ENCODE peak calls at places on chromosomes 13 and 19, in six cellular contexts. One of them, this sample, is unnamed. For H3K27me3, the result is how much of the 10 kb centered on the place peaks cover.

GRCh38 chr13:102597029-102598015 is 536 bp downstream of the TPP2 start:
- DNase-seq in psoas muscle: peak
- DNase-seq in fibroblast of lung: peak
- DNase-seq in H9: no peak
- DNase-seq in BE2C: peak
- DNase-seq in esophagus squamous epithelium: no peak
- DNase-seq in this sample: no peak

GRCh38 chr13:61142506-61142905 is 273.1 kb downstream of the PCDH20 start:
- DNase-seq in esophagus squamous epithelium: no peak
- DNase-seq in BE2C: no peak
- DNase-seq in fibroblast of lung: no peak
- DNase-seq in psoas muscle: no peak
- DNase-seq in H9: no peak
- DNase-seq in this sample: no peak

GRCh38 chr19:39237200-39238184 is 7.3 kb downstream of the IFNL3 start:
- DNase-seq in psoas muscle: no peak
- DNase-seq in fibroblast of lung: no peak
- DNase-seq in H9: peak
- DNase-seq in esophagus squamous epithelium: no peak
- DNase-seq in BE2C: peak
- DNase-seq in this sample: peak

GRCh38 chr13:24212674-24213073 is 52.2 kb downstream of the SPATA13 start:
- DNase-seq in psoas muscle: no peak
- DNase-seq in BE2C: no peak
- DNase-seq in fibroblast of lung: no peak
- DNase-seq in esophagus squamous epithelium: no peak
- DNase-seq in H9: no peak
- DNase-seq in this sample: no peak

GRCh38 chr13:40624338-40624737 is 42.1 kb downstream of the FOXO1 start:
- DNase-seq in psoas muscle: peak
- DNase-seq in BE2C: no peak
- DNase-seq in H9: no peak
- DNase-seq in fibroblast of lung: peak
- DNase-seq in esophagus squamous epithelium: no peak
- DNase-seq in this sample: no peak

GRCh38 chr19:2049741-2050348 is 1.2 kb downstream of the MKNK2 start:
- DNase-seq in fibroblast of lung: peak
- DNase-seq in esophagus squamous epithelium: no peak
- DNase-seq in H9: peak
- DNase-seq in BE2C: peak
- DNase-seq in psoas muscle: peak
- DNase-seq in this sample: peak

GRCh38 chr19:29483641-29483920 is 42.2 kb upstream of the VSTM2B start:
- DNase-seq in psoas muscle: no peak
- DNase-seq in esophagus squamous epithelium: no peak
- DNase-seq in H9: peak
- DNase-seq in BE2C: no peak
- DNase-seq in fibroblast of lung: no peak
- DNase-seq in this sample: no peak

GRCh38 chr19:55675661-55676354 is 782 bp downstream of the EPN1 start:
- DNase-seq in esophagus squamous epithelium: no peak
- DNase-seq in BE2C: no peak
- DNase-seq in psoas muscle: no peak
- DNase-seq in fibroblast of lung: no peak
- DNase-seq in H9: no peak
- DNase-seq in this sample: no peak

GRCh38 chr19:51242881-51243280 is 8.0 kb upstream of the SIGLECL1 start:
- DNase-seq in H9: no peak
- DNase-seq in BE2C: no peak
- DNase-seq in psoas muscle: no peak
- DNase-seq in fibroblast of lung: no peak
- DNase-seq in esophagus squamous epithelium: no peak
- DNase-seq in this sample: no peak

GRCh38 chr13:76955236-76955635 is 6.9 kb downstream of the ACOD1 start:
- DNase-seq in esophagus squamous epithelium: no peak
- DNase-seq in BE2C: no peak
- DNase-seq in psoas muscle: no peak
- DNase-seq in H9: no peak
- DNase-seq in fibroblast of lung: no peak
- DNase-seq in this sample: no peak

GRCh38 chr13:95300625-95301134 is 571 bp downstream of the ABCC4 start:
- DNase-seq in BE2C: peak
- DNase-seq in esophagus squamous epithelium: no peak
- DNase-seq in psoas muscle: peak
- DNase-seq in fibroblast of lung: peak
- DNase-seq in H9: peak
- DNase-seq in this sample: peak

DNA sequence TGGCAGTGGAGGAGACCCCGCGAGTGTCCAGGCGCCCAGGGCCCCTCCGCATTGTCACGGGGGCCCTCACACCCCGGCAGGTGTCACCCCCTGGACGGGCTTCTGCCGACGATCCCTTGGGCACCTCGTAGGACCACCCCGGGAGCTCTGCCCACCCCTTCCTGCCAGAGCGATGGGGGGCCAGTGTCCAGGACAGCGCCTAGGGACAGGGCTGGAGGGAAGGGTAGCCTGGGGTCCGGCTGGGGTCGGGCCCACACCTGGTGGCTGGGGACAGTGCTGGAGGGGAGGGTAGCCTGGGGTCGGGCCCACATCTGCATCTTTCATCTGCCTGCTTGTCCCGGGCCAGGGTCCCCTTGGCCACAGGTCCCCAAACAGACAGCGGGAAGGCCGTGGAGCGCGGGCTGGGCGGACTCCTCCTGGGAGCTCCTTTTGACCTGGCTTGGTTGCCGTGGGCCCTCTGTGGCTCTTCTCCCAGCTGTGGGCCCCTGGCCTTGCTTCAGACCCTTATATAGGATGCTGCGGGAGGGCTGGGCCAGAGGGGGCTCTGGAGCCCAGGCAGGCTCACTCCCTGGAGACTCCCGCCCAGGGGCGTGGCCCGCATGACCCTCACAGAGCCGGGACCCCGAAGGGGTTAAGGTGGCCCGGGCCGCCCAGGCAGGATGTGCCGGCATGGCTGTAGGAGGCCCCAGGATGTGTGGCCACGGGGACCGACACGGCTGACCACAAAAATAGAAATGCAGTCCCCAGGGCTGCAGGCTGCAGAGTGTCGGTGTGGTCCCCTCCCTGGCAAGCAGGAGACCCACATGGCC is 74.1 kb upstream of the MCF2L start:
- DNase-seq in esophagus squamous epithelium: no peak
- DNase-seq in fibroblast of lung: no peak
- DNase-seq in psoas muscle: no peak
- DNase-seq in H9: peak
- DNase-seq in BE2C: no peak
- DNase-seq in this sample: no peak
- H3K27me3 ChIP-seq in esophagus squamous epithelium: under half
- H3K27me3 ChIP-seq in fibroblast of lung: under half
- H3K27me3 ChIP-seq in psoas muscle: under half
- H3K27me3 ChIP-seq in H9: under half
- H3K27me3 ChIP-seq in BE2C: under half
- H3K27me3 ChIP-seq in this sample: under half

GRCh38 chr19:47021536-47022139 is 2.0 kb downstream of the NPAS1 start:
- DNase-seq in H9: peak
- DNase-seq in BE2C: no peak
- DNase-seq in fibroblast of lung: peak
- DNase-seq in psoas muscle: no peak
- DNase-seq in esophagus squamous epithelium: no peak
- DNase-seq in this sample: no peak

GRCh38 chr19:47022541-47023447 is 3.2 kb downstream of the NPAS1 start:
- DNase-seq in fibroblast of lung: no peak
- DNase-seq in BE2C: no peak
- DNase-seq in psoas muscle: no peak
- DNase-seq in H9: peak
- DNase-seq in esophagus squamous epithelium: no peak
- DNase-seq in this sample: no peak

GRCh38 chr19:47022140-47022536 is 2.5 kb downstream of the NPAS1 start:
- DNase-seq in psoas muscle: no peak
- DNase-seq in BE2C: no peak
- DNase-seq in fibroblast of lung: no peak
- DNase-seq in esophagus squamous epithelium: no peak
- DNase-seq in H9: peak
- DNase-seq in this sample: no peak

GRCh38 chr19:47024502-47024901 is 4.9 kb downstream of the NPAS1 start:
- DNase-seq in H9: no peak
- DNase-seq in BE2C: no peak
- DNase-seq in psoas muscle: no peak
- DNase-seq in esophagus squamous epithelium: no peak
- DNase-seq in fibroblast of lung: no peak
- DNase-seq in this sample: no peak

GRCh38 chr19:47023448-47023794 is 3.8 kb downstream of the NPAS1 start:
- DNase-seq in BE2C: no peak
- DNase-seq in esophagus squamous epithelium: no peak
- DNase-seq in H9: no peak
- DNase-seq in psoas muscle: no peak
- DNase-seq in fibroblast of lung: no peak
- DNase-seq in this sample: no peak
- H3K27me3 ChIP-seq in BE2C: half or more
- H3K27me3 ChIP-seq in esophagus squamous epithelium: under half
- H3K27me3 ChIP-seq in H9: under half
- H3K27me3 ChIP-seq in psoas muscle: under half
- H3K27me3 ChIP-seq in fibroblast of lung: under half
- H3K27me3 ChIP-seq in this sample: half or more

DNA sequence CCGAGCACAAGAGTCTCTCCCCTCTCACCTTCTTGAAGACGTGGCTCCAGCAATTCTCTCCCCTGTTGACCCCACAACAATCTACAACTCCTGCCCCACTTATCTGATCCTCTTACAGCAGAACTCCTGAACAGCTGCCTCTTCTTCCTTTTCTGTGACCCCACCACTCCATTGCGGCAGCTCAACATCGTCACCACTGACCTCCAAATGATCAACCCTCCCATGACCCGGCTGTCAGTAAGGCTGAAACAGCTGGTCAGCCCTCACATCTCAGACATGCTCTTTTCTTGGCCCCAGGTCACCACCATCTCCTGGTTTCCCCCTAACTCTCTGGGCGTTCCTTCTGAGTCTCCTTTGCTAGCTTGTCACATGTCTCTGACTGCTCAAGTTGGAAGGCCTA is 1.8 kb downstream of the EXOSC5 start:
- DNase-seq in BE2C: no peak
- DNase-seq in esophagus squamous epithelium: no peak
- DNase-seq in H9: no peak
- DNase-seq in fibroblast of lung: no peak
- DNase-seq in psoas muscle: no peak
- DNase-seq in this sample: no peak
- H3K27me3 ChIP-seq in BE2C: under half
- H3K27me3 ChIP-seq in esophagus squamous epithelium: under half
- H3K27me3 ChIP-seq in H9: under half
- H3K27me3 ChIP-seq in fibroblast of lung: under half
- H3K27me3 ChIP-seq in psoas muscle: under half
- H3K27me3 ChIP-seq in this sample: under half

GRCh38 chr13:110628952-110629701 is 13.8 kb downstream of the NAXD start:
- DNase-seq in psoas muscle: no peak
- DNase-seq in fibroblast of lung: peak
- DNase-seq in BE2C: peak
- DNase-seq in esophagus squamous epithelium: no peak
- DNase-seq in H9: no peak
- DNase-seq in this sample: no peak
- H3K27me3 ChIP-seq in psoas muscle: under half
- H3K27me3 ChIP-seq in fibroblast of lung: under half
- H3K27me3 ChIP-seq in BE2C: under half
- H3K27me3 ChIP-seq in esophagus squamous epithelium: under half
- H3K27me3 ChIP-seq in H9: under half
- H3K27me3 ChIP-seq in this sample: under half

DNA sequence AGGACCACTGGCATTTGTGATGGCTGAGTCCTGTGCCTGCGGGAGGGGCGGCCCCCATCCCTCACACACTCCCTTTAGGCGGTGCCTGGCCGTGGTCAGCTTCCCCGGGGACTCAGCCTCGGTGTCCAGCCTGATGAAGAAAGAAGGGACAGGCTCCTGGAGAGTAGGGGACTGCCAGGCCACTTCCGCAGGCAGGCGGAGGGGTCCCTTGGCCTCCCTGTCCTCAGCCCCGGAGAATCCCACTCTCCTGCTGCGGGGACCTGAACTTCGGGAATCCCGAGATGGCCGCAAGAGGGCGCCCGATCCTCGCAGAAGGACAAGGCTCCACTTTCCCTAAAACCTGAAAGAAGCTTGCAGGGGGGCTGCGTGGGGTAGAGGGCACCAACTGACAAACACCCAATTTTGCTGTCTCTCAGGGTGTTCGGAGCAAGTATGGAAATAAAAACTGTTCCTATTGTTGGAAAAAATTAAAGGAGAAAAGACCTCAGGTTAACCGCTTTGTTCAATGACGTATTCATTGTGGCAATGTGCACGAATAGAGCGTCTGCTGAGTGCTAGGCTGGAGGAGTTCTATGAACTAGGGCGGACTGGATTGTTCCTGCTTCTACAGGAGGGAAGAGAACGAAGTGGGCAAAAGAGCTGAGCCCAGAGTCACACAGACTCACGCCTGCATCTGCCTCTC is 297.3 kb downstream of the ZNF536 start:
- DNase-seq in psoas muscle: peak
- DNase-seq in fibroblast of lung: peak
- DNase-seq in BE2C: peak
- DNase-seq in H9: peak
- DNase-seq in esophagus squamous epithelium: no peak
- DNase-seq in this sample: peak
- H3K27me3 ChIP-seq in psoas muscle: under half
- H3K27me3 ChIP-seq in fibroblast of lung: under half
- H3K27me3 ChIP-seq in BE2C: under half
- H3K27me3 ChIP-seq in H9: under half
- H3K27me3 ChIP-seq in esophagus squamous epithelium: under half
- H3K27me3 ChIP-seq in this sample: under half

DNA sequence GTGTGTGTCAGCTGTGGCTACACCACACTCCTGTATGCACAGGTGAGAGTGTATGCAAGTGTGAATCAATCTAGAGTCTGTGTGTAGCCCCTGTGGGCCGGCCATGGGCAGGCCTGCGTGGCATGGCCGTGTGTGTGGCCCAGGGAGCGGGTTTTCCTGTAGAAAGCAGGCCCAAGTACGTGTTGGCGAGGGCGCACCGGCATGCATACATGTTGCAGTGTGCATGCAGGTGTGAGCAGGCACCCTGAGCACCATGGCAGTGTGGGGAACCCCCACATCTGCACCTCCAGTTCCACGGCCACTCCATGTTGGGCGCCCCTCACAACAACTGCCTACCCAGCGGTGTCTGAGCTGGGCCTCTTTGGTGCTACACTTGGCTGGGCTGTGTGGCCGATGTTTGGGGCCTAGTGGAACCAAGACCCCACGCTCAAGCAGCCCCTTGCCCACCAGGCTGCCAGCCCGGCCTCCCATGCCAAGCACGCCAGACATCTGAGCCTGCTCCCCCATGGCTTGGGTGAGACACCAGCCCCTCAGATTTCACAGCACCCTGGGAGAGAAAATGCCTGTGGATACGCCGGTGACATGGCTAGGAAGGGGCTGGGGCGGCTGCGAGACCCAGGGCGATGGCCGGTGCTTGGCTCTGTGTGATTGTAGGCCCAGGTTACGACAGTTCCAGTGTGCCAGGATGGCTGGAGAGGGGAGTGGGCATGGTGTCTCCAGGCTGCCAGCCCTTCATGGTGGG is 2.1 kb downstream of the NFIX start:
- DNase-seq in esophagus squamous epithelium: no peak
- DNase-seq in H9: no peak
- DNase-seq in psoas muscle: no peak
- DNase-seq in fibroblast of lung: no peak
- DNase-seq in BE2C: no peak
- DNase-seq in this sample: no peak
- H3K27me3 ChIP-seq in esophagus squamous epithelium: under half
- H3K27me3 ChIP-seq in H9: half or more
- H3K27me3 ChIP-seq in psoas muscle: under half
- H3K27me3 ChIP-seq in fibroblast of lung: under half
- H3K27me3 ChIP-seq in BE2C: under half
- H3K27me3 ChIP-seq in this sample: under half